ENCODE peak calls at places on chromosomes 1 and 21, in seven cellular contexts. L, I, J, Q, G, N and D are unnamed samples.

GRCh38 chr21:26570203-26570602 is 2.9 kb downstream of the CYYR1 start:
- DNase-seq in L (no peak), I (no peak), J (no peak), Q (no peak), G (no peak), N (no peak), D (no peak)

GRCh38 chr1:36088577-36089392 is at the start of gene ADPRS:
- DNase-seq in L (peak), I (peak), J (peak), Q (peak), G (peak), N (peak), D (peak)

GRCh38 chr1:18041685-18042355 is 65.8 kb upstream of the IGSF21 start:
- DNase-seq in L (no peak), I (no peak), J (no peak), Q (no peak), G (no peak), N (no peak), D (no peak)

GRCh38 chr1:66733348-66734017 is 18.8 kb upstream of the DYNLT5 start:
- DNase-seq in L (no peak), I (no peak), J (no peak), Q (peak), G (peak), N (no peak), D (no peak)

GRCh38 chr1:81369814-81370213 is 430.9 kb upstream of the ADGRL2 start:
- DNase-seq in L (no peak), I (no peak), J (no peak), Q (no peak), G (no peak), N (no peak), D (no peak)

GRCh38 chr1:1911390-1912041 is 3.5 kb upstream of the CALML6 start:
- DNase-seq in L (peak), I (no peak), J (no peak), Q (no peak), G (no peak), N (no peak), D (no peak)

GRCh38 chr1:195141294-195141693 is 1466.9 kb downstream of the KCNT2 start:
- DNase-seq in L (no peak), I (no peak), J (no peak), Q (no peak), G (peak), N (no peak), D (no peak)

GRCh38 chr1:211639500-211640361 is 35.7 kb downstream of the NEK2 start:
- DNase-seq in L (peak), I (no peak), J (no peak), Q (peak), G (no peak), N (no peak), D (no peak)

GRCh38 chr1:155776414-155776813 is 80.6 kb downstream of the GON4L start:
- DNase-seq in L (no peak), I (no peak), J (no peak), Q (peak), G (no peak), N (no peak), D (peak)

GRCh38 chr1:240854367-240854766 is 242.4 kb upstream of the GREM2 start:
- DNase-seq in L (no peak), I (no peak), J (no peak), Q (peak), G (no peak), N (no peak), D (no peak)

GRCh38 chr1:77060000-77060399 is 159.2 kb downstream of the PIGK start:
- DNase-seq in L (no peak), I (no peak), J (no peak), Q (no peak), G (no peak), N (peak), D (no peak)